ENCODE peak calls at places on chromosomes 1 and 21, in ten cellular contexts. One of them, this sample, is unnamed. For H3K4me1 and H3K36me3, the result is how much of the 10 kb centered on the place peaks cover.

GRCh38 chr1:35717911-35718476 is 690 bp downstream of the C1orf216 start:
- DNase-seq in NT2/D1: no peak
- DNase-seq in neuronal stem cell: no peak
- DNase-seq in cardiac muscle cell: peak
- DNase-seq in stomach: peak
- DNase-seq in left lung: peak
- DNase-seq in uterus: peak
- DNase-seq in OCI-LY7: no peak
- DNase-seq in small intestine: no peak
- DNase-seq in neural progenitor cell: peak
- DNase-seq in this sample: peak

GRCh38 chr21:42836767-42837301 is 42.5 kb downstream of the WDR4 start:
- DNase-seq in small intestine: no peak
- DNase-seq in left lung: no peak
- DNase-seq in cardiac muscle cell: no peak
- DNase-seq in uterus: no peak
- DNase-seq in neuronal stem cell: no peak
- DNase-seq in NT2/D1: no peak
- DNase-seq in OCI-LY7: peak
- DNase-seq in neural progenitor cell: no peak
- DNase-seq in stomach: peak
- DNase-seq in this sample: peak

GRCh38 chr1:43492816-43493215 is 37.9 kb upstream of the PTPRF start:
- DNase-seq in cardiac muscle cell: peak
- DNase-seq in uterus: no peak
- DNase-seq in OCI-LY7: no peak
- DNase-seq in NT2/D1: no peak
- DNase-seq in neuronal stem cell: no peak
- DNase-seq in small intestine: no peak
- DNase-seq in neural progenitor cell: no peak
- DNase-seq in stomach: no peak
- DNase-seq in left lung: no peak
- DNase-seq in this sample: no peak

GRCh38 chr1:231053493-231054162 is 13.6 kb upstream of the FAM89A start:
- DNase-seq in left lung: peak
- DNase-seq in OCI-LY7: no peak
- DNase-seq in NT2/D1: no peak
- DNase-seq in stomach: peak
- DNase-seq in neuronal stem cell: no peak
- DNase-seq in uterus: peak
- DNase-seq in neural progenitor cell: no peak
- DNase-seq in small intestine: peak
- DNase-seq in cardiac muscle cell: peak
- DNase-seq in this sample: no peak

GRCh38 chr1:85398391-85399064 is 66.4 kb downstream of the DDAH1 start:
- DNase-seq in neural progenitor cell: no peak
- DNase-seq in neuronal stem cell: no peak
- DNase-seq in stomach: no peak
- DNase-seq in small intestine: no peak
- DNase-seq in cardiac muscle cell: peak
- DNase-seq in OCI-LY7: no peak
- DNase-seq in NT2/D1: no peak
- DNase-seq in left lung: no peak
- DNase-seq in uterus: no peak
- DNase-seq in this sample: no peak

GRCh38 chr1:117142200-117142599 is 20.7 kb upstream of the TRIM45 start:
- DNase-seq in stomach: no peak
- DNase-seq in neural progenitor cell: no peak
- DNase-seq in uterus: no peak
- DNase-seq in small intestine: no peak
- DNase-seq in OCI-LY7: no peak
- DNase-seq in left lung: no peak
- DNase-seq in cardiac muscle cell: no peak
- DNase-seq in neuronal stem cell: no peak
- DNase-seq in NT2/D1: no peak
- DNase-seq in this sample: no peak

GRCh38 chr1:15451014-15451722 is 5.4 kb upstream of the CELA2A start:
- DNase-seq in small intestine: peak
- DNase-seq in neuronal stem cell: no peak
- DNase-seq in uterus: no peak
- DNase-seq in OCI-LY7: no peak
- DNase-seq in left lung: no peak
- DNase-seq in neural progenitor cell: no peak
- DNase-seq in stomach: no peak
- DNase-seq in cardiac muscle cell: no peak
- DNase-seq in NT2/D1: no peak
- DNase-seq in this sample: no peak

GRCh38 chr1:239987103-239987745 is 104.5 kb upstream of the FMN2 start:
- DNase-seq in small intestine: peak
- DNase-seq in uterus: no peak
- DNase-seq in neural progenitor cell: peak
- DNase-seq in neuronal stem cell: no peak
- DNase-seq in NT2/D1: no peak
- DNase-seq in stomach: peak
- DNase-seq in left lung: no peak
- DNase-seq in OCI-LY7: peak
- DNase-seq in cardiac muscle cell: peak
- DNase-seq in this sample: no peak

GRCh38 chr1:205988585-205988995 is 14.6 kb downstream of the RAB7B start:
- DNase-seq in cardiac muscle cell: no peak
- DNase-seq in stomach: no peak
- DNase-seq in neuronal stem cell: no peak
- DNase-seq in neural progenitor cell: no peak
- DNase-seq in uterus: no peak
- DNase-seq in left lung: no peak
- DNase-seq in OCI-LY7: no peak
- DNase-seq in NT2/D1: no peak
- DNase-seq in small intestine: no peak
- DNase-seq in this sample: no peak

GRCh38 chr1:162128693-162129356 is 59.3 kb downstream of the NOS1AP start:
- DNase-seq in neural progenitor cell: peak
- DNase-seq in left lung: no peak
- DNase-seq in NT2/D1: no peak
- DNase-seq in neuronal stem cell: no peak
- DNase-seq in small intestine: no peak
- DNase-seq in uterus: no peak
- DNase-seq in stomach: no peak
- DNase-seq in cardiac muscle cell: no peak
- DNase-seq in OCI-LY7: no peak
- DNase-seq in this sample: no peak

GRCh38 chr1:228082975-228083870 is 715 bp downstream of the ARF1 start:
- DNase-seq in cardiac muscle cell: peak
- DNase-seq in NT2/D1: no peak
- DNase-seq in stomach: peak
- DNase-seq in neuronal stem cell: no peak
- DNase-seq in small intestine: peak
- DNase-seq in uterus: peak
- DNase-seq in OCI-LY7: peak
- DNase-seq in left lung: peak
- DNase-seq in neural progenitor cell: peak
- DNase-seq in this sample: no peak

GRCh38 chr1:198123146-198123545 is 33.7 kb upstream of the NEK7 start:
- DNase-seq in neuronal stem cell: no peak
- DNase-seq in uterus: no peak
- DNase-seq in small intestine: no peak
- DNase-seq in OCI-LY7: no peak
- DNase-seq in stomach: no peak
- DNase-seq in left lung: no peak
- DNase-seq in cardiac muscle cell: peak
- DNase-seq in neural progenitor cell: no peak
- DNase-seq in NT2/D1: no peak
- DNase-seq in this sample: no peak

GRCh38 chr1:78401148-78401547 is 89.6 kb upstream of the PTGFR start:
- DNase-seq in left lung: no peak
- DNase-seq in neuronal stem cell: no peak
- DNase-seq in NT2/D1: no peak
- DNase-seq in uterus: no peak
- DNase-seq in OCI-LY7: no peak
- DNase-seq in neural progenitor cell: no peak
- DNase-seq in stomach: no peak
- DNase-seq in small intestine: no peak
- DNase-seq in cardiac muscle cell: no peak
- DNase-seq in this sample: no peak

GRCh38 chr1:166950156-166950555 is 25.2 kb downstream of the ILDR2 start:
- DNase-seq in cardiac muscle cell: no peak
- DNase-seq in uterus: no peak
- DNase-seq in NT2/D1: peak
- DNase-seq in neuronal stem cell: peak
- DNase-seq in left lung: no peak
- DNase-seq in neural progenitor cell: peak
- DNase-seq in OCI-LY7: no peak
- DNase-seq in small intestine: no peak
- DNase-seq in stomach: no peak
- DNase-seq in this sample: no peak

GRCh38 chr1:166951050-166951449 is 24.3 kb downstream of the ILDR2 start:
- DNase-seq in OCI-LY7: no peak
- DNase-seq in neuronal stem cell: no peak
- DNase-seq in uterus: no peak
- DNase-seq in neural progenitor cell: no peak
- DNase-seq in left lung: no peak
- DNase-seq in small intestine: no peak
- DNase-seq in NT2/D1: no peak
- DNase-seq in cardiac muscle cell: no peak
- DNase-seq in stomach: no peak
- DNase-seq in this sample: no peak

GRCh38 chr1:166947398-166948043 is 27.8 kb downstream of the ILDR2 start:
- DNase-seq in stomach: peak
- DNase-seq in neuronal stem cell: peak
- DNase-seq in NT2/D1: no peak
- DNase-seq in left lung: peak
- DNase-seq in small intestine: no peak
- DNase-seq in neural progenitor cell: peak
- DNase-seq in OCI-LY7: no peak
- DNase-seq in uterus: peak
- DNase-seq in cardiac muscle cell: peak
- DNase-seq in this sample: no peak

GRCh38 chr1:166952002-166952746 is 23.2 kb downstream of the ILDR2 start:
- DNase-seq in neuronal stem cell: no peak
- DNase-seq in NT2/D1: peak
- DNase-seq in neural progenitor cell: peak
- DNase-seq in uterus: no peak
- DNase-seq in cardiac muscle cell: peak
- DNase-seq in OCI-LY7: no peak
- DNase-seq in left lung: no peak
- DNase-seq in stomach: no peak
- DNase-seq in small intestine: no peak
- DNase-seq in this sample: no peak

GRCh38 chr1:166948856-166949350 is 26.4 kb downstream of the ILDR2 start:
- DNase-seq in neuronal stem cell: no peak
- DNase-seq in uterus: no peak
- DNase-seq in small intestine: no peak
- DNase-seq in neural progenitor cell: no peak
- DNase-seq in OCI-LY7: no peak
- DNase-seq in left lung: no peak
- DNase-seq in stomach: no peak
- DNase-seq in cardiac muscle cell: no peak
- DNase-seq in NT2/D1: no peak
- DNase-seq in this sample: no peak
- H3K4me1 ChIP-seq in neuronal stem cell: under half
- H3K4me1 ChIP-seq in uterus: under half
- H3K4me1 ChIP-seq in small intestine: under half
- H3K4me1 ChIP-seq in neural progenitor cell: half or more
- H3K4me1 ChIP-seq in OCI-LY7: under half
- H3K4me1 ChIP-seq in left lung: under half
- H3K4me1 ChIP-seq in stomach: under half
- H3K4me1 ChIP-seq in cardiac muscle cell: under half
- H3K4me1 ChIP-seq in NT2/D1: under half
- H3K4me1 ChIP-seq in this sample: under half

DNA sequence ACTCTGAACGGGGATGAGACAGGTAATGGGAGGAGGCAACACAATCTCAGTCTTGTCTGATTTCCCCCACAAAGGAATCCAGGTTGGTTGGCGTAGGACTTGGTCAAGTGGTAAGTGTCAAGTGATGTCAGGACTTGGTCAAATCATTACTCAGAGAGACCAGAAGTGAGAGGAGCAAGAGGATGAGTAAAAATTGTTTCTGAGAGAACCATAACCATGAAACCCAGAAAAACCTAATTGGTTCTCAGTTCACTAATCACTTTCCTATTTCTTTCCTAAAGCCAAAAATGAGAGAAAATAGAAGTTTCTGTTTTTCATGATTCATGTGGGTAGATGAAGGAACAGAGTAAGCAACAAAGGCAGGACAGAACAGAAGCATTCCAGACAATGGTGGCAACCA is 5.0 kb downstream of the PHC2 start:
- DNase-seq in left lung: no peak
- DNase-seq in cardiac muscle cell: no peak
- DNase-seq in OCI-LY7: no peak
- DNase-seq in neuronal stem cell: no peak
- DNase-seq in small intestine: no peak
- DNase-seq in neural progenitor cell: no peak
- DNase-seq in NT2/D1: no peak
- DNase-seq in uterus: no peak
- DNase-seq in stomach: no peak
- DNase-seq in this sample: no peak
- H3K36me3 ChIP-seq in left lung: under half
- H3K36me3 ChIP-seq in cardiac muscle cell: under half
- H3K36me3 ChIP-seq in OCI-LY7: under half
- H3K36me3 ChIP-seq in neuronal stem cell: under half
- H3K36me3 ChIP-seq in small intestine: under half
- H3K36me3 ChIP-seq in neural progenitor cell: under half
- H3K36me3 ChIP-seq in NT2/D1: under half
- H3K36me3 ChIP-seq in uterus: under half
- H3K36me3 ChIP-seq in stomach: under half
- H3K36me3 ChIP-seq in this sample: under half

DNA sequence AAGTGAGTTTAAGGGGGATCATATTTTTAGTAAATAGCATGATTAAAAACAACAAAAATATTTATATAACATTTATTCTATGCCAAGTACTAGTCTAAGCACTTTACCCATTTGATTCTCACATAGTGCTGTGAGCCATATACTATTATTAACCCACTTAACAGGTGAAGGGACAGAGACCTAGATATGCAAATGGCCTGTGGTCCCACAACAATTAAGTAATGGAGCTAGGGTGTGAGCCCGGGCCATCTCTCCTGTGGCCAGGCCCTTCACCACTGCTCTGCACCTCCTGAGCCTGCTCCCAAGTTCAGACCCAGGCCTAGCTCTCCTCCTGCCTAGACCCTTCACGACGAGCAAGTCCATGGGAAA is 537 bp downstream of the ASCL5 start:
- DNase-seq in stomach: no peak
- DNase-seq in OCI-LY7: no peak
- DNase-seq in cardiac muscle cell: no peak
- DNase-seq in neuronal stem cell: no peak
- DNase-seq in small intestine: no peak
- DNase-seq in uterus: no peak
- DNase-seq in neural progenitor cell: no peak
- DNase-seq in left lung: no peak
- DNase-seq in NT2/D1: no peak
- DNase-seq in this sample: no peak
- H3K4me3 ChIP-seq in stomach: no peak
- H3K4me3 ChIP-seq in OCI-LY7: no peak
- H3K4me3 ChIP-seq in cardiac muscle cell: no peak
- H3K4me3 ChIP-seq in neuronal stem cell: no peak
- H3K4me3 ChIP-seq in small intestine: no peak
- H3K4me3 ChIP-seq in uterus: no peak
- H3K4me3 ChIP-seq in neural progenitor cell: no peak
- H3K4me3 ChIP-seq in left lung: no peak
- H3K4me3 ChIP-seq in NT2/D1: no peak
- H3K4me3 ChIP-seq in this sample: no peak

DNA sequence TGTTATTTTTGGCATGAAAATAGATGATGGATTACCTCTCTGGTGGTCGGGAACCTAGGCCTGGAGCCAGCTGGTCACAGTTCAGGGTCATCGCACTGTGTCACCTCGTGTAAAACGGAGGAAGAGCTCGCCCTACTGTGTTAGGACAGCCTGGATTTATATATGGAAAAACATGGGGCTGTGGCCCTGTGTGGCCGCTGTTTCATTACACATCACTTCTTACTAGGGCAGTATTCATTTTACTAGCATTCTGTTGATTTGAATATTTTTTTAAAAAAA is 104.5 kb upstream of the COL6A1 start:
- DNase-seq in NT2/D1: no peak
- DNase-seq in stomach: no peak
- DNase-seq in neuronal stem cell: no peak
- DNase-seq in neural progenitor cell: no peak
- DNase-seq in uterus: no peak
- DNase-seq in left lung: peak
- DNase-seq in small intestine: no peak
- DNase-seq in OCI-LY7: no peak
- DNase-seq in cardiac muscle cell: no peak
- DNase-seq in this sample: no peak
- H3K4me1 ChIP-seq in NT2/D1: under half
- H3K4me1 ChIP-seq in stomach: under half
- H3K4me1 ChIP-seq in neuronal stem cell: under half
- H3K4me1 ChIP-seq in neural progenitor cell: under half
- H3K4me1 ChIP-seq in uterus: under half
- H3K4me1 ChIP-seq in left lung: under half
- H3K4me1 ChIP-seq in small intestine: under half
- H3K4me1 ChIP-seq in OCI-LY7: under half
- H3K4me1 ChIP-seq in cardiac muscle cell: under half
- H3K4me1 ChIP-seq in this sample: under half